ENCODE peak calls at places on chromosomes 1 and 21, in ten cellular contexts. T is stimulated activated CD4-positive, alpha-beta T cell treated with anti-CD3 and anti-CD28 coated beads, Interleukin-15, amount 100 ng/mL, for 1 hour; H is A172; V is left ventricle myocardium inferior; U is SHP77; J is Calu3; I is activated CD8-positive, alpha-beta memory T cell treated with anti-CD3 and anti-CD28 coated beads, Interleukin-2, amount 50 U/mL, for 48 hours; Z is heart left ventricle; C is AG09319; Q is left cardiac atrium. A is an unnamed sample.

GRCh38 chr1:115697619-115698018 is 55.8 kb downstream of the VANGL1 start:
- DNase-seq in T (no peak), H (no peak), V (no peak), U (no peak), J (no peak), I (no peak), Z (no peak), C (no peak), Q (no peak), A (no peak)

GRCh38 chr21:35297665-35298064 is 248.6 kb upstream of the RUNX1 start:
- DNase-seq in T (no peak), H (no peak), V (no peak), U (no peak), J (no peak), I (no peak), Z (no peak), C (no peak), Q (no peak), A (no peak)

GRCh38 chr21:42558846-42559245 is 45.2 kb downstream of the SLC37A1 start:
- DNase-seq in T (no peak), H (no peak), V (no peak), U (no peak), J (no peak), I (no peak), Z (no peak), C (no peak), Q (peak), A (no peak)

GRCh38 chr1:91736999-91737615 is 148.8 kb downstream of the TGFBR3 start:
- DNase-seq in T (no peak), H (peak), V (no peak), U (no peak), J (peak), I (no peak), Z (no peak), C (peak), Q (no peak), A (no peak)

GRCh38 chr1:238099871-238100270 is 209.1 kb upstream of the ZP4 start:
- DNase-seq in T (no peak), H (no peak), V (no peak), U (no peak), J (no peak), I (no peak), Z (no peak), C (no peak), Q (no peak), A (no peak)

GRCh38 chr1:43558346-43558841 is 27.7 kb downstream of the PTPRF start:
- DNase-seq in T (no peak), H (no peak), V (no peak), U (no peak), J (no peak), I (no peak), Z (no peak), C (no peak), Q (no peak), A (no peak)

GRCh38 chr21:38311765-38312164 is 55.0 kb downstream of the KCNJ15 start:
- DNase-seq in T (no peak), H (peak), V (no peak), U (peak), J (no peak), I (no peak), Z (no peak), C (no peak), Q (no peak), A (no peak)

GRCh38 chr1:37020653-37021277 is 13.6 kb downstream of the GRIK3 start:
- DNase-seq in T (no peak), H (no peak), V (no peak), U (no peak), J (peak), I (no peak), Z (no peak), C (no peak), Q (no peak), A (no peak)

GRCh38 chr1:3119748-3120524 is 50.9 kb downstream of the PRDM16 start:
- DNase-seq in T (no peak), H (no peak), V (no peak), U (no peak), J (no peak), I (no peak), Z (peak), C (no peak), Q (no peak), A (no peak)

GRCh38 chr1:23366146-23366545 is 3.5 kb downstream of the ZNF436 start:
- DNase-seq in T (no peak), H (no peak), V (no peak), U (no peak), J (no peak), I (no peak), Z (no peak), C (no peak), Q (no peak), A (no peak)

GRCh38 chr21:15367061-15367626 is 302.3 kb upstream of the NRIP1 start:
- DNase-seq in T (no peak), H (no peak), V (no peak), U (no peak), J (no peak), I (no peak), Z (no peak), C (no peak), Q (no peak), A (no peak)